ENCODE peak calls at places on chromosome 2, in four cellular contexts. A is cardiac muscle cell, V is upper lobe of right lung, J is left lung. S is an unnamed sample.

GRCh38 chr2:105868060-105868459 is 123.3 kb downstream of the NCK2 start:
- DNase-seq in A (no peak), V (no peak), J (no peak), S (no peak)

GRCh38 chr2:42045389-42045788 is 2.4 kb upstream of the PKDCC start:
- DNase-seq in A (no peak), V (no peak), J (no peak), S (no peak)

GRCh38 chr2:168658706-168659105 is 143.7 kb upstream of the NOSTRIN start:
- DNase-seq in A (no peak), V (no peak), J (no peak), S (no peak)

GRCh38 chr2:36071698-36072097 is 283.9 kb upstream of the CRIM1 start:
- DNase-seq in A (peak), V (no peak), J (no peak), S (no peak)

GRCh38 chr2:228522276-228522675 is 340.8 kb upstream of the SPHKAP start:
- DNase-seq in A (no peak), V (no peak), J (no peak), S (no peak)

GRCh38 chr2:239534581-239535412 is 134.0 kb upstream of the HDAC4 start:
- DNase-seq in A (no peak), V (peak), J (no peak), S (no peak)

GRCh38 chr2:43426305-43427031 is 169.4 kb downstream of the THADA start:
- DNase-seq in A (no peak), V (no peak), J (no peak), S (no peak)

GRCh38 chr2:206212673-206213513 is 53.2 kb downstream of the EEF1B2 start:
- DNase-seq in A (peak), V (no peak), J (no peak), S (no peak)

GRCh38 chr2:38653715-38654494 is 12.0 kb upstream of the GALM start:
- DNase-seq in A (no peak), V (no peak), J (no peak), S (no peak)

GRCh38 chr2:10369269-10370255 is 66.9 kb downstream of the HPCAL1 start:
- DNase-seq in A (peak), V (peak), J (peak), S (no peak)

GRCh38 chr2:218991674-218992168 is 1.5 kb downstream of the CRYBA2 start:
- DNase-seq in A (peak), V (peak), J (no peak), S (no peak)

GRCh38 chr2:206482633-206483032 is 39.3 kb downstream of the ADAM23 start:
- DNase-seq in A (no peak), V (no peak), J (no peak), S (no peak)

GRCh38 chr2:18119883-18120282 is 241.4 kb downstream of the KCNS3 start:
- DNase-seq in A (no peak), V (no peak), J (no peak), S (no peak)

GRCh38 chr2:13481201-13481600 is 764.5 kb downstream of the TRIB2 start:
- DNase-seq in A (no peak), V (no peak), J (no peak), S (no peak)

GRCh38 chr2:237700583-237701032 is 73.2 kb downstream of the LRRFIP1 start:
- DNase-seq in A (peak), V (peak), J (peak), S (no peak)

GRCh38 chr2:11160731-11161455 is 5.6 kb downstream of the SLC66A3 start:
- DNase-seq in A (no peak), V (no peak), J (no peak), S (peak)

GRCh38 chr2:86492057-86492456 is 50.9 kb downstream of the KDM3A start:
- DNase-seq in A (no peak), V (no peak), J (no peak), S (no peak)

GRCh38 chr2:72803626-72804320 is 22.1 kb downstream of the EXOC6B start:
- DNase-seq in A (no peak), V (no peak), J (no peak), S (no peak)
- TF ChIP-seq CTCF in A (no peak), V (no peak), J (no peak), S (no peak)

DNA sequence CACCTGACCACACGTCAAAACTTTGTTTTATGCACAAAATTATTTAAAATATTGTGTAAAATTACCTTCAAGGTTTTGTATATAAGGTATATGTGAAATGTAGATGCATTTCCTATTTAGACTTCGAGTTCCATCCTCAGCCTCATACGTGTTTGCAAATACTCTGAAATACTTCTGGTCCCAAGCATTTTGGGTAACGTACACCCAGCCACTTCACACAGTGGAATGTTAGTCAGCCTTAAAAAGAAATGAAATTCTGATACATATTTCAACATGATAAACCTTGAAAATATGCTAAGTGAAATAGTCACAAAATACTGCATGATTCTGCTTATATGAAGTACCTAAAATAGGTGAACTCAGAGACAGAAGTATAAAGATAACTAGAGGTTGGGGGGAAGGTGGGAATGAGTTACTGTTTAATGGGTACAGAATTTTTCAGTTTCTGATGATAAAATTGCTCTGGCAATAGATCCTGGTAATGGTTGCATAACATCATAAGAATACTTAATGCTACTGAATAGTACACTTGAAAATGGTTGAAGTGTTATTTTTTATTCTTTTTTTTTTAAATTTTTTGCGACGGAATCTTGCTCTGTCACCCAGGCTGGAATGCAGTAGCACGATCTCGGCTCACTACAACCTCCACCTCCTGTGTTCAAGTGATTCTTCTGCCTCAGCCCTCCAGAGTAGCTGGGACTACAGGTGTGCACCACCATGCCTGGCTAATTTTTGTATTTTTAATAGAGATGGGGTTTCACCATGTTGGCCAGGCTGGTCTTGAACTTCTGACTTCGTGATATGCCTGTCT is 24.0 kb downstream of the NOP58 start:
- DNase-seq in A (no peak), V (no peak), J (no peak), S (no peak)
- TF ChIP-seq CTCF in A (no peak), V (no peak), J (no peak), S (no peak)

GRCh38 chr2:54561795-54562592 is 105.9 kb downstream of the SPTBN1 start:
- DNase-seq in A (no peak), V (no peak), J (no peak), S (no peak)

GRCh38 chr2:54561010-54561409 is 104.9 kb downstream of the SPTBN1 start:
- DNase-seq in A (no peak), V (no peak), J (no peak), S (no peak)

GRCh38 chr2:54558976-54559410 is 102.9 kb downstream of the SPTBN1 start:
- DNase-seq in A (no peak), V (no peak), J (no peak), S (no peak)

GRCh38 chr2:54559593-54560145 is 103.5 kb downstream of the SPTBN1 start:
- DNase-seq in A (no peak), V (no peak), J (peak), S (no peak)

DNA sequence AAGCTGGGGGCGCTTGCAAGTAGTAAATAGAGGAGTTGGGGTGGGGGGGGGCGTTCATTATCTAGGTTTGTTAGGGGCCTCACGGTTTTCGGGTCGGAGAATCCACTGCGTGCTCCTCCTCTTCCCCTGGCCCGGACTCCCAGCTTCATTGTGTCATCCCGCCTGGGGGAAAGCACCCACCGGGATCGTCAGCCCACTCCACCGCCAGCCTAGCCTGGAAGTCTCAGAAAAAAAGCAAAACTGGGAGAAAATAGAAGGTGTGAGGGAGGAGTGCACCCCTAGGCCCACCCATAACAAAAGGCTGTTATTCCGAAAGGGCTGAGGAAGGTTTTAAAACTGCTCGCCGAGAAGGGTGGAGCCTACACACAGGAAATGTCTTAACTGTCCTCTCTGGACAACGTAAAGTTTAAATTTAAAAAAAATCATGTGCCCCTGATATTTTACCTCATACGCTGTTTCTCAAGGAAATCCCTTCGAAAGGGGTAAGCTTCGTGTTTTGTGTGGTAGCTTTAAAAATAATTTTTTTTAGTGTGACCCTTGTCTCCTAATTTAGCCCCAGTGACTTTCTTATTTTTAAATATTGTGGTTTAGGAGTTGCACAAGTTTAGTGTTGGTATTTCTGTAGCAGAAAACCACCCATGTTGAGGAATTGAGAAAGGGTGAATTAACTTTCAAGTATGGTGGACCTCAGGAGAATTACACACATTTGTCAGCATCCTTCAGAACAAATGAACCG is 104.2 kb downstream of the SPTBN1 start:
- DNase-seq in A (no peak), V (no peak), J (peak), S (no peak)
- TF ChIP-seq CTCF in A (no peak), V (no peak), J (no peak), S (peak)

GRCh38 chr2:109710505-109711229 is 83.4 kb upstream of the RGPD5 start:
- DNase-seq in A (no peak), V (peak), J (no peak), S (no peak)

GRCh38 chr2:109711230-109712125 is 82.6 kb upstream of the RGPD5 start:
- DNase-seq in A (peak), V (peak), J (no peak), S (no peak)

GRCh38 chr2:109712126-109712455 is 82.0 kb upstream of the RGPD5 start:
- DNase-seq in A (no peak), V (peak), J (no peak), S (no peak)

GRCh38 chr2:109715302-109715937 is 78.7 kb upstream of the RGPD5 start:
- DNase-seq in A (peak), V (peak), J (no peak), S (peak)

GRCh38 chr2:109712746-109713145 is 81.4 kb upstream of the RGPD5 start:
- DNase-seq in A (no peak), V (peak), J (no peak), S (no peak)
- TF ChIP-seq CTCF in A (no peak), V (no peak), J (no peak), S (no peak)

GRCh38 chr2:171404258-171404657 is 29.5 kb downstream of the METTL8 start:
- DNase-seq in A (no peak), V (no peak), J (no peak), S (no peak)

GRCh38 chr2:171405546-171405945 is 28.2 kb downstream of the METTL8 start:
- DNase-seq in A (no peak), V (no peak), J (no peak), S (no peak)

GRCh38 chr2:171407030-171407707 is 26.6 kb downstream of the METTL8 start:
- DNase-seq in A (no peak), V (no peak), J (no peak), S (no peak)

GRCh38 chr2:171404719-171405118 is 29.1 kb downstream of the METTL8 start:
- DNase-seq in A (no peak), V (no peak), J (no peak), S (no peak)

GRCh38 chr2:171406044-171406443 is 27.7 kb downstream of the METTL8 start:
- DNase-seq in A (no peak), V (no peak), J (no peak), S (no peak)
- TF ChIP-seq CTCF in A (no peak), V (no peak), J (no peak), S (no peak)

GRCh38 chr2:176094307-176094706 is 1.8 kb downstream of the HOXD13 start:
- DNase-seq in A (no peak), V (no peak), J (no peak), S (no peak)
- TF ChIP-seq CTCF in A (no peak), V (no peak), J (no peak), S (no peak)

GRCh38 chr2:223083402-223084070 is 31.5 kb downstream of the KCNE4 start:
- DNase-seq in A (no peak), V (no peak), J (no peak), S (no peak)

GRCh38 chr2:223082701-223083100 is 30.7 kb downstream of the KCNE4 start:
- DNase-seq in A (no peak), V (no peak), J (no peak), S (no peak)

GRCh38 chr2:223087466-223087865 is 35.5 kb downstream of the KCNE4 start:
- DNase-seq in A (no peak), V (no peak), J (no peak), S (no peak)

GRCh38 chr2:223086360-223086981 is 34.5 kb downstream of the KCNE4 start:
- DNase-seq in A (no peak), V (no peak), J (no peak), S (no peak)

DNA sequence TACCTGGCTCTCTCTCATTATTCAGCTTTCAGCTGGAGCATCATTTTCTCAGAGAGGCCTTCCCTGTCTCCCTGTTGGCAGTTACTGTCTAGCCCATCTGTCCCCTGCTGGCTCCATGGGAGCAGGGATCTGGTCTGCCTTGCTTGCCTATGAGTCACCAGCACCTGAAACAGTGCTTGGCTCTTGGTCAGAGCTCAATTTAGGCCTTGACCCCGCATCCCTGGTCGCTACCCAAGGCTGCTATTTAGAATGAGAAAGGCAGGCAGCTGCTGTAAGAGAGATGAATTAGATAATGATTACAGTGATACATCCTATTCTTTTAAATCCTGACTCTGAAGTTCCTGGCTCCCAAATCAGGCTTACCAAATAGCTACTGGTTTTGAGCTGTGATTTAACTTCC is 32.9 kb downstream of the KCNE4 start:
- DNase-seq in A (no peak), V (no peak), J (no peak), S (no peak)
- TF ChIP-seq CTCF in A (no peak), V (no peak), J (no peak), S (no peak)

GRCh38 chr2:109396338-109397180 is 217.2 kb downstream of the SEPTIN10 start:
- DNase-seq in A (no peak), V (no peak), J (peak), S (no peak)
- TF ChIP-seq CTCF in A (peak), V (no peak), J (no peak), S (no peak)

DNA sequence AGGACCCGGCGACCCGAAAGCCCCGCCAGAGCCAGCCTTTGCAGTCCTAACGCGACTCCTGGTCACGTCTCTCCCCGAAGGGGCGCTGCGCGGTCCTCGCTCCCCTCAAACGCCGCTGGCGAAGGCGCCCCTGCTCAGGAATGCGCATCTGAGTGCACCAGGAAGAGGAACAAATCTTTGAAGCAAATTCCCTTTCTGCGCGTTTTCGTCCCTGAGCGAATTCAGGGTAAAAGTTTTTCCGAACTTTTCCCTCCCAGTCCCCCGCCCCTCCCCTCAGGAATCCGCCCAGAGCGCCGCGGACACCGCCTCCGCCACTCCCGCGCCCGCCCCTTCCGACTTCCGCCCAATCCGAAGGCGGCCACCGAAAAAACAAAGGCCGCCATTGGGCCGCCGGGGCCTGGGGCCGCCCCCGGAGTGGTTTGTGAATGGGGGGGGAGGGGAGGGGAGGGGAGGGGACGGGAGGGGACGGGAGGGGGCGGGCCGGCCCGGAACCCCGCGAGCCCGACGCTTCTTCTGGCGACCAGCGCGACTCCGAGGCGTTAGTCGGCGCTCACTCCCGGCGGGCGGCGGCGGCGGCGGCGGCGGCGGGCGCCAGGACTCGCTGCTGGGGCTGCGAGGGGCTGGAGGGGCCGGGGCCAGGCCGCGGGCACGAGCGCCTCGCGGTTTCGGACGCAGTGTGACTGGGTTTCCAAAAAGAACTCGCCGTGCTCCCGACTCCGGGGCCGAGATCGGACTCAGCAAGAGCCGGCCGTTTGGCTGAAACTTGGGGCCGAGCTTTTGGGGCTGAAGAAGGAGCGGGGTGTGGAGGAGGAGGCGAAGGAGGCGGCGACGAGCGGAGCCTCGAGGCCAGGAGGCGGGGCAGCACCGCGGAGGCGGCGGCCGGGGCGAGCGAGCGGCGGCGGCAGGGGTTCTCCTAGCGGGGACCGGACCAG is at the start of gene FZD7:
- DNase-seq in A (peak), V (peak), J (peak), S (peak)
- TF ChIP-seq CTCF in A (peak), V (no peak), J (no peak), S (peak)

GRCh38 chr2:109497911-109498870 is 115.6 kb downstream of the SEPTIN10 start:
- DNase-seq in A (no peak), V (no peak), J (no peak), S (no peak)
- TF ChIP-seq CTCF in A (no peak), V (no peak), J (no peak), S (no peak)